ENCODE peak calls at places on chromosomes 6 and 20, in nine cellular contexts. M is left ventricle myocardium inferior; F is fibroblast of lung; P is tibial artery; Z is B cell; W is HL-60; K is CD8-positive, alpha-beta T cell; N is AG09309; V is Calu3. U is an unnamed sample.

GRCh38 chr6:41581381-41581991 is 35.3 kb downstream of the FOXP4 start:
- DNase-seq in M (no peak), F (peak), P (no peak), Z (no peak), W (no peak), K (no peak), N (no peak), V (no peak), U (no peak)

GRCh38 chr6:73728548-73729205 is 32.7 kb downstream of the CD109 start:
- DNase-seq in M (no peak), F (no peak), P (no peak), Z (no peak), W (peak), K (no peak), N (no peak), V (no peak), U (no peak)

GRCh38 chr20:38601216-38602184 is at the start of gene ARHGAP40:
- DNase-seq in M (no peak), F (peak), P (no peak), Z (no peak), W (no peak), K (peak), N (no peak), V (peak), U (no peak)

GRCh38 chr6:140485740-140486467 is 1111.5 kb upstream of the CITED2 start:
- DNase-seq in M (no peak), F (peak), P (peak), Z (no peak), W (peak), K (no peak), N (peak), V (peak), U (no peak)

GRCh38 chr6:18412644-18413043 is 25.5 kb downstream of the RNF144B start:
- DNase-seq in M (no peak), F (peak), P (no peak), Z (no peak), W (no peak), K (no peak), N (no peak), V (no peak), U (no peak)

GRCh38 chr6:152378154-152378553 is 259.0 kb downstream of the SYNE1 start:
- DNase-seq in M (no peak), F (peak), P (no peak), Z (no peak), W (no peak), K (no peak), N (no peak), V (no peak), U (no peak)

GRCh38 chr6:43035495-43036194 is 14.2 kb downstream of the RRP36 start:
- DNase-seq in M (peak), F (no peak), P (no peak), Z (no peak), W (no peak), K (no peak), N (no peak), V (no peak), U (no peak)

GRCh38 chr6:39062014-39062740 is 13.6 kb downstream of the GLP1R start:
- DNase-seq in M (peak), F (no peak), P (no peak), Z (no peak), W (no peak), K (no peak), N (no peak), V (no peak), U (no peak)

GRCh38 chr6:18307006-18307405 is 42.7 kb upstream of the DEK start:
- DNase-seq in M (no peak), F (peak), P (no peak), Z (no peak), W (no peak), K (no peak), N (peak), V (no peak), U (no peak)

GRCh38 chr20:19934792-19935491 is 82.2 kb upstream of the NAA20 start:
- DNase-seq in M (peak), F (no peak), P (peak), Z (peak), W (no peak), K (no peak), N (no peak), V (peak), U (no peak)

GRCh38 chr20:62804021-62804631 is 509 bp upstream of the OGFR start:
- DNase-seq in M (no peak), F (no peak), P (no peak), Z (no peak), W (no peak), K (peak), N (no peak), V (no peak), U (no peak)

GRCh38 chr20:19823971-19824370 is 65.9 kb downstream of the RIN2 start:
- DNase-seq in M (no peak), F (no peak), P (no peak), Z (no peak), W (no peak), K (no peak), N (no peak), V (no peak), U (no peak)

GRCh38 chr6:113819169-113819830 is 37.8 kb upstream of the MARCKS start:
- DNase-seq in M (no peak), F (no peak), P (no peak), Z (no peak), W (no peak), K (no peak), N (no peak), V (peak), U (no peak)

GRCh38 chr6:26575494-26575939 is 21.2 kb upstream of the ABT1 start:
- DNase-seq in M (no peak), F (peak), P (no peak), Z (no peak), W (no peak), K (no peak), N (no peak), V (no peak), U (no peak)

GRCh38 chr20:17628101-17628841 is 53.8 kb downstream of the RRBP1 start:
- DNase-seq in M (peak), F (no peak), P (no peak), Z (no peak), W (no peak), K (no peak), N (no peak), V (no peak), U (no peak)
- TF ChIP-seq CTCF in M (no peak), F (no peak), P (no peak), Z (no peak), W (no peak), K (no peak), N (no peak), V (no peak), U (no peak)

GRCh38 chr20:56626367-56627121 is 2.6 kb upstream of the TFAP2C start:
- DNase-seq in M (no peak), F (peak), P (no peak), Z (peak), W (no peak), K (no peak), N (no peak), V (peak), U (no peak)
- TF ChIP-seq CTCF in M (peak), F (peak), P (no peak), Z (no peak), W (no peak), K (no peak), N (peak), V (no peak), U (peak)

GRCh38 chr6:117478853-117479231 is 3.6 kb upstream of the DCBLD1 start:
- DNase-seq in M (no peak), F (no peak), P (no peak), Z (no peak), W (no peak), K (no peak), N (no peak), V (no peak), U (no peak)

GRCh38 chr6:117481926-117482239 is 591 bp upstream of the DCBLD1 start:
- DNase-seq in M (no peak), F (no peak), P (no peak), Z (peak), W (no peak), K (no peak), N (no peak), V (no peak), U (no peak)

GRCh38 chr6:117481278-117481925 is 1.1 kb upstream of the DCBLD1 start:
- DNase-seq in M (no peak), F (no peak), P (no peak), Z (peak), W (no peak), K (peak), N (no peak), V (peak), U (no peak)

GRCh38 chr6:117480651-117481050 is 1.8 kb upstream of the DCBLD1 start:
- DNase-seq in M (no peak), F (no peak), P (no peak), Z (no peak), W (no peak), K (no peak), N (no peak), V (no peak), U (no peak)

GRCh38 chr6:117477988-117478852 is 4.3 kb upstream of the DCBLD1 start:
- DNase-seq in M (no peak), F (no peak), P (no peak), Z (no peak), W (no peak), K (no peak), N (no peak), V (no peak), U (no peak)
- TF ChIP-seq CTCF in M (peak), F (no peak), P (no peak), Z (no peak), W (peak), K (no peak), N (peak), V (no peak), U (no peak)

DNA sequence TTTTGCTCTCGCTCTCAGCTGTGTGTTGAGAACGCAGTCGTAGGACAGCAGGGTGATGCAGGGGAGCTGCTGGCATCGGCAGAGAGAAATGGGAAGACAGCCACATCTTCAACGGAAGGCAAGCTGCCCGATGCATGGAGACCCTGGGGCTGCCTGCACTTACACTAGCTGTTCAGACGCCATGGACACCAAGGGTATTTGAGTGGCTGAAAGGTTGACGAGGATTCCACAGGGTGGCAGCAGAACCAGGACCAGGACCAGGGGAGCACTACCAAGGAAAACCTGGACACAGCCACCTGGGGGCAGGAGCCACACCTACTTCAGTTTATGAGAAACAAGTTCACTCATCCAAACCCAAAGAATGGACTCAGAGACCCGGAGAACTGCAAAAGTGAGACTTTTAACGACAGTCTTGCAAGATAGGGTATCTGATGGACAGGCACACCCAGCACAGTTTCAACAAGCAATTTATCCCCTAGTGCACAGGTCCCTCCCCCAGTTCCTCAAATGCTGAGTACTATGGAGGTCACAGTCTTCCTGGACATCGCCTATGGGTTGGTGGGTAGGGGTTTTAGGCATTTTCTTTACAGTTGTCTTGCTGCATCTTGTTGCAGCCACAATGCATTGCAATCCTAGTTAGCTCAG is 56.3 kb upstream of the ENTPD6 start:
- DNase-seq in M (no peak), F (no peak), P (no peak), Z (no peak), W (no peak), K (no peak), N (no peak), V (peak), U (no peak)
- TF ChIP-seq CTCF in M (peak), F (no peak), P (no peak), Z (no peak), W (no peak), K (no peak), N (no peak), V (no peak), U (peak)

DNA sequence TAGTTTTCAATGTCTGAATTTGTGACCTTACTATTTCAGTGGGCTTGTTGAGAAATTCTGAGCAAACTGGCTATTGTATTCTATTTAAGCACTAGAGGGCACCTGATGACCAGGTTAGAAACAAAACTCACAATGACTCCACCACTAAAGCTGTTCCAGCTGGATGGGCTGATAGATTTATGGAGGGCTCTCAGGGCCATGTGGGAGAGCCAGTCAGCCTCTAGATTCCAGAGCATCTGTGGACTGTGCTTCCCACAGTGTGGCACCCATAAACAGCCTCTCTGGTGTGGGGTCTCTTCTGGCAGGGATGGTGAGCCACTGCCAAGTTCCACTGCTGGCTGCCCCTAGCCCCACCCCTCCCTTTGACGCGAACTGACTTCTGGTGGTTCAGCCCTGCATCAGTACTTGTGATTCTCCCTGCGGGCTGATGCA is 29.2 kb downstream of the C6orf58 start:
- DNase-seq in M (no peak), F (peak), P (no peak), Z (no peak), W (no peak), K (no peak), N (peak), V (peak), U (no peak)
- TF ChIP-seq CTCF in M (peak), F (no peak), P (no peak), Z (no peak), W (no peak), K (peak), N (peak), V (no peak), U (peak)

DNA sequence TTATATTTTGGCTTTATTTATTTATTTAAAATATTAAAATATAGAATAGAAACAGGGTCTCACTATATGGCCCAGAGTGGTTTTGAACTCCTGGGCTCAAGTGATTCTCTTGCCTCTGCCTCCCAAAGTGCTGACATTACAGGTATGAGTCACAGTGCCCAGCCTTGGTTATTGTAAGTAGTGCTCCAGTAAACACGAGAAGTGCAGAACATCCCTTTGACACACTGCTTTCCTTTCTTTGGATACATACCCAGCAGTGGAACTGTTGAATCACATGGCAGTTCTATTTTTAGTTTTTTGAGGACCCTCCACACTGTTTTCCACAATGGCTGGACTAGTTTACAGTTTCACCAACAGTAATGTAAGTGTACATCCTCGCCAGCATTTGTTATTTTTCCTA is 203.9 kb downstream of the PHF3 start:
- DNase-seq in M (no peak), F (peak), P (no peak), Z (no peak), W (no peak), K (no peak), N (no peak), V (no peak), U (no peak)
- TF ChIP-seq CTCF in M (no peak), F (no peak), P (no peak), Z (no peak), W (no peak), K (no peak), N (no peak), V (no peak), U (no peak)

DNA sequence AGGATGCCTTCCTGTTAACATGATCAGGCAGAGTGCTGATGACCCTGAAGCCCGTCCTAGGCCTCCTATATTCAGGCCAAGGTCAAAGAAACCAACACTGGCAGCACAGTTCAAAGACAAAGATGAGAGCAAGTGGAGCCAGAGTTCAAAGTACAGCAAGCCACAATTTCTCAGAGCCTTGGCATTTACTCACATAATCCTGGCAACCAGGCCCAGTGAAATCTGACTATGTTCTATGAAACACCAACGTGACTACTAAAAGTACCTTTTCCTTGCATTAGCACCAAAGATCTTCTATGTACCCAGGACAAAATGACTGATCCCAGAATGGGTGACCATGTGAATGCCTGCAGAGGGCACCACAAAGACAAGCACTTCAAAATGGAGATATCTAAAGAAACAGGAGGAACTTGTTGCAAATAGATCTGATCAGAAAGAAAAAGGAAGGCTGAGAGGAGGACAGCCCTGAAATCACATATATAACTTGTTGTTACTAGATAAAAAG is 3.9 kb downstream of the NFS1 start:
- DNase-seq in M (no peak), F (no peak), P (no peak), Z (no peak), W (no peak), K (no peak), N (no peak), V (no peak), U (no peak)
- TF ChIP-seq CTCF in M (no peak), F (no peak), P (no peak), Z (no peak), W (no peak), K (no peak), N (no peak), V (no peak), U (no peak)

U was measured in progenitor cell of endocrine pancreas.